ENCODE peak calls at places on chromosomes 6 and 20, in nine cellular contexts. H is H1, K is fibroblast of lung, E is astrocyte, J is endothelial cell of umbilical vein, F is PC-9, V is GM23338, S is HCT116, P is PC-3. B is an unnamed sample.

GRCh38 chr6:105560611-105561066 is 157.8 kb upstream of the PREP start:
- DNase-seq in F (no peak), V (no peak), K (peak), P (peak), E (peak), S (no peak), H (no peak), J (no peak), B (no peak)

GRCh38 chr6:146546440-146546839 is 2.8 kb downstream of the RAB32 start:
- DNase-seq in H (no peak), P (peak), F (peak), J (peak), E (peak), V (peak), K (peak), S (no peak), B (no peak)

GRCh38 chr20:8790442-8791074 is 278.3 kb upstream of the PLCB4 start:
- DNase-seq in E (peak), P (peak), K (peak), S (peak), H (no peak), J (peak), F (no peak), V (peak), B (peak)

GRCh38 chr6:158413028-158413427 is 100.8 kb downstream of the TULP4 start:
- DNase-seq in S (no peak), K (no peak), E (no peak), F (no peak), P (no peak), H (no peak), V (no peak), J (no peak), B (no peak)

GRCh38 chr20:46984391-46984790 is 89.7 kb downstream of the EYA2 start:
- DNase-seq in S (no peak), K (peak), P (peak), H (no peak), E (no peak), V (no peak), F (no peak), J (no peak), B (no peak)

GRCh38 chr6:797479-798077 is 104.6 kb upstream of the EXOC2 start:
- DNase-seq in J (peak), V (peak), P (peak), H (peak), K (peak), S (peak), F (no peak), E (peak), B (peak)

GRCh38 chr20:3751664-3752385 is 15.7 kb downstream of the ADISSP start:
- DNase-seq in J (no peak), K (no peak), H (peak), V (peak), P (no peak), S (no peak), F (no peak), E (peak), B (no peak)

GRCh38 chr6:24004659-24005058 is 121.4 kb upstream of the NRSN1 start:
- DNase-seq in P (no peak), V (no peak), H (no peak), K (no peak), J (no peak), E (peak), S (no peak), F (no peak), B (no peak)

GRCh38 chr20:40757087-40757486 is 68.1 kb upstream of the MAFB start:
- DNase-seq in K (no peak), S (no peak), V (no peak), H (no peak), E (no peak), P (no peak), J (peak), F (no peak), B (no peak)

GRCh38 chr6:24430086-24430485 is 27.4 kb downstream of the MRS2 start:
- DNase-seq in P (peak), K (no peak), H (no peak), E (no peak), S (no peak), F (no peak), J (no peak), V (no peak), B (no peak)

GRCh38 chr6:31308050-31308844 is 36.4 kb upstream of the HLA-C start:
- DNase-seq in E (no peak), V (peak), K (no peak), P (no peak), J (no peak), H (peak), S (no peak), F (no peak), B (peak)

GRCh38 chr6:99614430-99615161 is 8.0 kb downstream of the PRDM13 start:
- DNase-seq in P (no peak), E (no peak), J (no peak), K (no peak), F (no peak), S (no peak), H (no peak), V (peak), B (peak)
- TF ChIP-seq EZH2 in P (no peak), E (peak), J (peak), K (peak), F (no peak), S (no peak), H (peak), V (peak), B (peak)

DNA sequence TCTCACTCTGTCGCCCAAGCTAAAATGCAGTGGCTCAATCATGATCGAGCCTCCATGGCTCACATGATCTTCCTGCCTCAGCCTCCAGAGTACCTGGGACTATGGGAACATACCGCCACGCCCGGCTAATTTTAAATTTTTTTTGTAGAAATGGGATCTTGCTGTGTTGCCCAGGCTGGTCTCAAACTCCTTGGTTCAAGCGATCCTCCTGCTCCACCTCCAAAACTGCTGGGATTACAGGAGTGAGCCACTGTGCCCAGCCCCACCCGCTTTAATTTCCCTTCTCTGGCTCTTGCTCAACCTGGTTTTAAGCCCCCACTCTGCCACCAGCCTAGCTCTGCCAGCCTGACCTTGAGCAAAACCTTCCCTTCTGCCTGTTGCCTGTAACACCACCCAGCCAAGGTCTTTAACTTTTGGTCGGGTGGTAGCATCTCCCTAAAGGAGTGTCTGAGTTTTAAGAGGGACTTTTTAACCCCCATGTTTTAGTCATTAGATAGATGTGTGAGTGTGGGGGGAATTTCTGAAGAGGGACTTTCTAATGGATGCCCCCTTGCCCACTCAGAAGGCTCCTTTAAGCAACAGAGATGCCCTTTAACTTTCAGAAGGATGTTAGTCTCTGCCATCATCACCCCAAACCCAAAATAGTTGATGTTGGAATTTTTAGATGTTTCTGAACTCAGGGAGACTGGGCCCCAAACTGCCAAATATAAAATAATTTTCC is 71.8 kb upstream of the FOXP4 start:
- DNase-seq in S (no peak), K (no peak), F (no peak), H (no peak), J (no peak), E (no peak), V (no peak), P (no peak), B (no peak)
- H3K4me3 ChIP-seq in S (no peak), K (no peak), F (no peak), H (no peak), J (no peak), E (no peak), V (no peak), P (no peak), B (no peak)

GRCh38 chr6:129138739-129139405 is 255.9 kb downstream of the LAMA2 start:
- DNase-seq in S (no peak), J (no peak), V (no peak), E (no peak), P (no peak), F (no peak), K (no peak), H (no peak), B (no peak)
- H3K27ac ChIP-seq in S (no peak), J (no peak), V (no peak), E (no peak), P (no peak), F (no peak), K (no peak), H (no peak), B (no peak)

DNA sequence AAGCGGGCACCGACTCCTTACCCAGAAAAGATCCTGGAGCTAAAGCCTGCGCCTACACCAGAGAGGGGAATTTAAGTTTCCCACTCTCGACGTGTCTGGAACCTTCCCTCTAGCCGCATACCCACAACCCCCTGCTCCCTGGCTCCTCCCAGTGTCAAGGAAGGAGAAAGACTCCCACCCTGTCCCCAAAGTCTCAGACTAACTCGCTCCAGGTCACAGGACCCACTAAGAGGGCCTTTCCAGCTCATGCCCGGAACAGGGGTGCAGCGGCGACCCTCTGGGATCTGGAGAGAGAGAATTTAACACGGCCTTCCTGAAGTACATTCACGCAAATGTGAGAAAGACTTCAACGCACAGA is 3.9 kb downstream of the LINC00237 start:
- DNase-seq in S (no peak), V (peak), E (no peak), P (no peak), H (peak), K (no peak), F (no peak), J (no peak), B (peak)
- TF ChIP-seq EZH2 in S (no peak), V (peak), E (no peak), P (no peak), H (no peak), K (peak), F (no peak), J (peak), B (no peak)

GRCh38 chr20:50654899-50655298 is 36.4 kb downstream of the RIPOR3 start:
- DNase-seq in P (no peak), H (no peak), K (no peak), J (no peak), F (no peak), V (no peak), E (no peak), S (no peak), B (peak)

GRCh38 chr20:50652702-50653294 is 38.5 kb downstream of the RIPOR3 start:
- DNase-seq in V (no peak), E (no peak), F (peak), J (no peak), H (no peak), P (peak), S (no peak), K (peak), B (no peak)

GRCh38 chr20:50658804-50659380 is 32.5 kb downstream of the RIPOR3 start:
- DNase-seq in E (no peak), V (no peak), K (no peak), P (peak), F (peak), S (no peak), J (no peak), H (no peak), B (no peak)

GRCh38 chr20:50651676-50652075 is 39.7 kb downstream of the RIPOR3 start:
- DNase-seq in P (no peak), H (no peak), J (no peak), V (no peak), E (no peak), F (no peak), S (no peak), K (no peak), B (no peak)

GRCh38 chr20:50655325-50655880 is 35.9 kb downstream of the RIPOR3 start:
- DNase-seq in E (peak), S (no peak), J (no peak), V (no peak), H (no peak), F (no peak), K (peak), P (no peak), B (peak)
- H3K4me3 ChIP-seq in E (peak), S (no peak), J (no peak), V (no peak), H (no peak), F (no peak), K (no peak), P (no peak), B (peak)

GRCh38 chr6:7085911-7086310 is 21.9 kb upstream of the RREB1 start:
- DNase-seq in E (no peak), H (no peak), P (peak), S (no peak), K (peak), J (no peak), V (no peak), F (no peak), B (peak)

GRCh38 chr6:7086488-7086887 is 21.3 kb upstream of the RREB1 start:
- DNase-seq in K (peak), H (no peak), S (no peak), J (peak), P (no peak), F (no peak), V (no peak), E (no peak), B (no peak)

GRCh38 chr6:7088076-7088742 is 19.6 kb upstream of the RREB1 start:
- DNase-seq in K (no peak), P (no peak), S (no peak), H (no peak), E (no peak), F (no peak), V (no peak), J (no peak), B (no peak)

GRCh38 chr6:7087491-7087979 is 20.2 kb upstream of the RREB1 start:
- DNase-seq in E (no peak), S (no peak), V (no peak), J (no peak), F (no peak), P (no peak), K (no peak), H (no peak), B (no peak)

DNA sequence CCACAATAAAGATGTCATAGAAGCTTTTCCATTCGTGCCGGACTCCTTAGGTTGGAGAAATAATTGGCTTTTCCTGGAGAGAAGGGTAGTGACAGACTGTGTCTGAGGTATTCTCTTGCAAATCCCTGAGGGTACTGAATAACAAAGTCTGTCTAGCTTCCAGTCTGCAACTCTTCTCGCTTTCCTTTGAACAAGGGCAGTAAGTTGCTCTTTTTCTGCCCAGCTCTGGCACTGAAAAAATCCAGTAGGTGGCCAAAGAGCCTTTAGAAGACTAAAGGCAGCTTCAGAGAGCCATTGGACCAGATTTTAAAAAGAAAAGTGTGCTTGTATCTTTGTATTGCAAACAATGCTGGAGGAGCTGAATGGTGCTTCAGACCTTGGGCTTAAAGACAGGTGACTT is 20.7 kb upstream of the RREB1 start:
- DNase-seq in F (no peak), K (peak), V (peak), J (peak), H (no peak), S (no peak), P (no peak), E (no peak), B (peak)
- H3K27ac ChIP-seq in F (no peak), K (peak), V (no peak), J (no peak), H (no peak), S (no peak), P (no peak), E (no peak), B (no peak)

DNA sequence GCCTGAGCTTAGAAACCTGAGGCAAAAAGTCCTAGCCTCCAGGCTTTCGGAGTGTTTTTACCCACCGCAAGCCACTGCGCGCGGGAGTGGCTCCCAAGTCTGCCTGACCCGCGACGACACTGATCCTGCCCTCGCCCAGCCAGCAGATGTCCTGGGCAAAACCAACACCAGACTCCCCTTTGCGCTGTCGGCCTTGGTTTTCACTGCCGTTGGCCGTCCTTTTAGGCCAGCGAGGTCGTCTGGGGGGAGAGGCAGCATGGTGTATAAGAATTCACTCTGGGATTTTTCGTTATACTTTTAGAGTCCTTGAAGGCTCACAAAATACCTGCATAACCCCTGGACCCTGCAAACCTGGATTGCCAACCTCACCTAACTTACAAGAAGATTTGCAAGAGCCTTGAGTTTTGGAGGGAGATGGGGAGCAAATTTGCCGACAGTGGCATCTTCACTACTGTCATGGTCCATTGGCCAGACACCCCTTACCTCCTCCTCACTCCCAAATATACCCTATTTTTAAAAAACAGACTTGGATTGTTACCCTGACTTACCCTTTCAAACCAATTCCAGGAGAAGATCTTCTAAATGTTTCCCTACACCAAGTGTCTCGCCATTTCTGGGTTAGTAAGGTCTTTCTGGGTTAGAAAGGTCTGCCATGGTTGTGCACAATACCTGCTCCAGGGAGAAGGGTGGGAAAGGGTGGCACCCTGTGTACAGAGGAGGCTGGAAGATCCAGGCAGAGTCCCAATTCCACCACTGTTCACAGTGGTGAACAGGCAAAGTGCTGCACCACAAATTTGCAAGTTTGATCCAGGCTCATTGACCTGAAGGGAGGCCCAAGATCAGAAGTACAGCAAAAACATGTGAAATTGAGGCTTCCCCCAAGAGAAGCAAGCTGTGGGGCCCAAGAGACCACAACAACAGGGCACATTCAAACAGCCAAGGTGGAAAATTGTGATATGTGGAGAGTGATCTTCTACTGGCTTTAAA is 4.4 kb downstream of the FOXA2 start:
- DNase-seq in V (peak), H (peak), E (no peak), J (no peak), S (no peak), K (no peak), F (no peak), P (no peak), B (no peak)
- TF ChIP-seq EZH2 in V (peak), H (peak), E (no peak), J (peak), S (no peak), K (peak), F (no peak), P (no peak), B (no peak)

B was measured in A673.